ENCODE peak calls at places on chromosomes 6 and 20, in nine cellular contexts. T is body of pancreas, L is choroid plexus epithelial cell, V is fibroblast of mammary gland, F is endothelial cell, Q is heart right ventricle, E is tibial artery, M is AG10803, Z is GM12865. O is an unnamed sample.

GRCh38 chr20:33172781-33173180 is 4.8 kb downstream of the BPIFA2 start:
- DNase-seq in E (no peak), M (no peak), L (peak), T (no peak), F (no peak), Q (no peak), Z (no peak), V (no peak), O (no peak)

GRCh38 chr6:108739496-108740330 is 108.5 kb upstream of the ARMC2 start:
- DNase-seq in M (no peak), V (peak), F (no peak), T (peak), Z (no peak), L (no peak), E (no peak), Q (no peak), O (no peak)

GRCh38 chr6:33843086-33843695 is 39.4 kb upstream of the MLN start:
- DNase-seq in M (peak), L (no peak), F (no peak), V (no peak), E (no peak), T (no peak), Z (no peak), Q (no peak), O (no peak)

GRCh38 chr20:19968488-19969073 is 48.6 kb upstream of the NAA20 start:
- DNase-seq in V (no peak), Z (no peak), Q (no peak), M (no peak), T (no peak), F (no peak), E (no peak), L (no peak), O (no peak)

GRCh38 chr20:10342152-10342551 is 91.9 kb downstream of the MKKS start:
- DNase-seq in Q (no peak), L (no peak), V (no peak), T (no peak), Z (no peak), E (no peak), F (no peak), M (no peak), O (no peak)

GRCh38 chr20:21490105-21490504 is 23.8 kb downstream of the NKX2-2 start:
- DNase-seq in L (peak), Q (no peak), E (no peak), M (peak), V (no peak), T (no peak), Z (no peak), F (no peak), O (no peak)

GRCh38 chr6:125104425-125104824 is 49.1 kb upstream of the TPD52L1 start:
- DNase-seq in Q (no peak), Z (no peak), M (peak), V (peak), F (no peak), E (no peak), L (peak), T (no peak), O (no peak)

GRCh38 chr20:31602779-31603441 is 2.2 kb upstream of the ID1 start:
- DNase-seq in Z (peak), M (peak), T (no peak), V (peak), Q (no peak), F (no peak), L (peak), E (no peak), O (peak)

GRCh38 chr6:4756247-4756646 is 20.0 kb upstream of the CDYL start:
- DNase-seq in Z (no peak), Q (no peak), V (no peak), F (no peak), L (no peak), M (no peak), T (no peak), E (no peak), O (no peak)

GRCh38 chr6:35370124-35370741 is 27.9 kb downstream of the PPARD start:
- DNase-seq in Z (peak), Q (peak), L (peak), T (peak), V (peak), M (peak), F (no peak), E (peak), O (peak)

GRCh38 chr6:128483472-128484135 is 36.8 kb downstream of the PTPRK start:
- DNase-seq in Q (no peak), F (no peak), Z (no peak), L (no peak), E (no peak), T (no peak), V (no peak), M (no peak), O (no peak)

GRCh38 chr6:154156135-154156948 is 117.3 kb downstream of the OPRM1 start:
- DNase-seq in M (peak), L (peak), Z (peak), V (peak), Q (peak), T (peak), F (peak), E (no peak), O (peak)

GRCh38 chr6:52284131-52284459 is 447 bp downstream of the MCM3 start:
- DNase-seq in M (no peak), E (peak), F (peak), Q (peak), V (peak), T (peak), L (peak), Z (peak), O (no peak)

GRCh38 chr6:10884245-10884972 is 2.4 kb upstream of the SYCP2L start:
- DNase-seq in Q (no peak), Z (no peak), F (no peak), M (no peak), E (no peak), V (no peak), L (no peak), T (no peak), O (no peak)

GRCh38 chr6:136723780-136724179 is 68.5 kb downstream of the MAP3K5 start:
- DNase-seq in E (no peak), F (no peak), T (peak), V (no peak), Z (peak), Q (no peak), M (no peak), L (no peak), O (no peak)

GRCh38 chr6:26249959-26250805 is 114.8 kb upstream of the BTN3A2 start:
- DNase-seq in E (no peak), Z (peak), T (peak), M (peak), F (peak), L (peak), Q (peak), V (no peak), O (peak)

GRCh38 chr6:111957623-111958315 is 84.5 kb upstream of the FYN start:
- DNase-seq in V (no peak), L (no peak), Z (no peak), E (no peak), M (no peak), T (no peak), Q (no peak), F (no peak), O (no peak)

GRCh38 chr20:53707341-53708102 is 113.9 kb upstream of the ZNF217 start:
- DNase-seq in V (peak), M (peak), L (peak), Z (peak), E (no peak), F (no peak), T (no peak), Q (peak), O (no peak)

GRCh38 chr6:96156425-96156824 is 140.7 kb downstream of the FUT9 start:
- DNase-seq in T (no peak), L (no peak), F (no peak), Q (no peak), Z (peak), V (no peak), M (no peak), E (no peak), O (no peak)

GRCh38 chr20:63036266-63036665 is 29.5 kb upstream of the BHLHE23 start:
- DNase-seq in Z (no peak), L (no peak), M (no peak), T (no peak), V (no peak), E (no peak), F (no peak), Q (no peak), O (no peak)

GRCh38 chr6:108074359-108075144 is at the start of gene OSTM1:
- DNase-seq in E (peak), L (peak), F (peak), V (peak), M (peak), T (peak), Z (peak), Q (peak), O (peak)

GRCh38 chr20:15842872-15843271 is 730.4 kb downstream of the KIF16B start:
- DNase-seq in T (no peak), E (no peak), F (no peak), L (no peak), Q (no peak), M (no peak), V (no peak), Z (peak), O (peak)

GRCh38 chr6:20034408-20034769 is 177.9 kb downstream of the MBOAT1 start:
- DNase-seq in L (no peak), E (no peak), T (no peak), V (no peak), F (no peak), Q (no peak), M (no peak), Z (no peak), O (no peak)

GRCh38 chr20:2524435-2525272 is 11.7 kb upstream of the TMC2 start:
- DNase-seq in V (peak), L (peak), Q (peak), Z (peak), M (peak), F (peak), E (peak), T (peak), O (peak)

GRCh38 chr6:30787954-30788353 is 43.6 kb upstream of the IER3 start:
- DNase-seq in Z (no peak), M (peak), T (no peak), L (peak), Q (no peak), V (no peak), E (peak), F (no peak), O (no peak)

GRCh38 chr20:25541676-25542075 is 43.7 kb downstream of the NINL start:
- DNase-seq in E (no peak), M (peak), Z (no peak), Q (no peak), F (no peak), V (peak), T (no peak), L (peak), O (no peak)

GRCh38 chr20:25539742-25540201 is 45.6 kb downstream of the NINL start:
- DNase-seq in V (peak), Q (no peak), M (peak), Z (no peak), E (no peak), L (peak), T (no peak), F (no peak), O (no peak)

GRCh38 chr20:25537890-25538289 is 47.4 kb downstream of the NINL start:
- DNase-seq in V (no peak), M (no peak), F (no peak), T (no peak), E (no peak), L (no peak), Q (no peak), Z (no peak), O (no peak)

GRCh38 chr20:25538838-25539665 is 46.3 kb downstream of the NINL start:
- DNase-seq in Z (peak), V (no peak), E (no peak), T (peak), L (no peak), F (no peak), M (no peak), Q (no peak), O (no peak)

GRCh38 chr20:25540273-25540672 is 45.1 kb downstream of the NINL start:
- DNase-seq in Q (peak), L (no peak), E (no peak), V (peak), M (peak), Z (peak), T (peak), F (no peak), O (no peak)
- TF ChIP-seq CTCF in Q (peak), L (peak), E (peak), V (peak), M (peak), Z (peak), T (peak), F (no peak), O (no peak)

GRCh38 chr20:37389844-37390275 is 43.9 kb downstream of the SRC start:
- DNase-seq in V (no peak), M (no peak), E (peak), Q (no peak), T (no peak), L (no peak), F (peak), Z (no peak), O (no peak)
- TF ChIP-seq CTCF in V (no peak), M (no peak), E (no peak), Q (no peak), T (no peak), L (no peak), F (no peak), Z (no peak), O (no peak)

DNA sequence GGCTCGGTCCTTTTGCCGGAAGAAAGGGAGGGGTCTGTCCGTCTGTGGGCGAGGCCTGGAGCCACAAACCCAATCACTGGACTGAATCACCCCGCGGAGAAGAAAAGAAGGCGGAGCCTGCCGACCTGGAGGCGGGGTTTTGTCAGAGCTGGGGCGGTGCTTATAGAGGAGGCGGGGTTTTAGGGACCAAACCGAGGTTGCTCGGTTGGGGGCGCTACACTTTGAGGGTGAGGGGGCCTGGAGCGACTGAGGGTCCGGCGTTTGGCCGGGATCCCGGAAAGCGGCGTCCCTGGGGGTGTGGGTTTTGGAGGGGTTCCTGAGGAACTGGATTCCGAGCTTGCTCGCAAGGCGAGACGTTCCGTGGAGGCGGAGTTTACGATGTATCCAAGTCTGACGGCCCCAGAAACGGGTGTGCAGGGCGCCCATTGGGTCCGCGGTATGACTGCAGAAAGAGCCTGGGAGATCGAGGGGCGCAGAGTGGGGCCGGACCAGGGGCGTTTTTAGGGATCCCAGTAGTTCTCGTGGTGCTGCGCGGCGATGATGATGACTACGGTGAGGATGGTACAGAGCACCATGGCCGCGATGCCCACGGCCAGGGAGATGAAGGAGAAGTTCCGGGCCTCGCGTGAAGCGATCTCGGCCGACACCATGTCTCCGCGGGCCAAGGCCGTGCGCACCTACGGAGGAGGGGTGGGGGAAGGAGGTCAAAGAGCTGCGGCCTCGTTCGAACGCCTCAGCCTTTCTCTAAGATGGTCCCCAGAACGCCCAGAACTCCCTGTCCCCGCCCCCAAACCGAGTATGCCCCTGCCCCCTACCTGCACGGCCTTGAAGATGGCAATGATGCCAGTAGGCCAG is 2.8 kb downstream of the PRRT1 start:
- DNase-seq in F (peak), V (no peak), M (no peak), Q (peak), Z (no peak), T (peak), L (peak), E (peak), O (peak)
- TF ChIP-seq CTCF in F (no peak), V (no peak), M (no peak), Q (no peak), Z (no peak), T (peak), L (peak), E (no peak), O (no peak)

DNA sequence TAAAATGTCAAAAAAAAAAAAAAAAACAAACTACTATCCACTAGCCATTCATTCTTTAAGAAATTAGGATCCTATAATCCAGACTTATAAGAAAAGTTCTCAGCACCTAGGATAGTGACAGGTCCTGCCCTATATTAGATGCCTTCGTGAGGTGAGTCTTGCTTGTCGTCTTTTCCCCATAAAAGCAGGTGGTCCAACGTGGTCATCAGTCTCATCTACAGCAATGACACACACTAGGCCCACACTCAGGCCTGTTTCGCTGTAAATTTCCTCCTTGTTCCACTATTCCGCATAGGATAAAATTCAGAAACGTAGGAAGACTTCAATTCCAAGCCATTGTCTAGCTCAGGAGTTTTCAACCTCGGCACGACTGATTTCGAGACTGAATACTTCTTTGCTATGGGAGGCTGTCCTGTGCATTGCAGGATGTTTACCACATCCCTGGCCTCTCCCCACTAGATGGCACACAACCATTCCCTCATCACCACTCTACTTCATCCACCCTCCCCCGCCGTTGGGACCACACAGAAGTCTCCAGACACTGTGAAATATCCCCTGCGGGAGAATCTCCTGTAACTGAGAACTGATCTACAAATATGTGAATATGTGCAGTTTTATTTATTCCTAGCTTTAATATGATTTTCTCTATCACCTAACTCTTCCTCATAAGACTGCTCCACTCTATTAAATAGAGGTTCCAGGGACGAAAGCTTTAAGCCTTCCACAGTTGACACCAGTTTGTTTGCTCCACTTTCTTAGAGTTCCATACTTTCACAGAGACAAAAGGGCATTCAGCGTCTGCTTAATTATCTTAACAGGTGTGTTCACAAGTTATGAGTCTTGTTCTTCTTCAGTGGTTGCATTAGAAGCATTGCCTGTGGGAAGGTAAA is 346.3 kb downstream of the BMP2 start:
- DNase-seq in Z (peak), L (peak), M (peak), E (no peak), Q (peak), T (peak), F (peak), V (peak), O (no peak)
- TF ChIP-seq CTCF in Z (peak), L (peak), M (peak), E (no peak), Q (peak), T (peak), F (peak), V (peak), O (no peak)

O was measured in GM13976.